ENCODE peak calls at places on chromosome 15, in eight cellular contexts. J, G, V, W, K, Q, O and R are unnamed samples.

GRCh38 chr15:38609097-38609738 is 44.6 kb upstream of the RASGRP1 start:
- DNase-seq in J (no peak), G (no peak), V (no peak), W (no peak), K (no peak), Q (no peak), O (no peak), R (no peak)

GRCh38 chr15:83209333-83209732 is 1.7 kb upstream of the HDGFL3 start:
- DNase-seq in J (no peak), G (no peak), V (no peak), W (no peak), K (no peak), Q (no peak), O (no peak), R (no peak)

GRCh38 chr15:99634576-99634975 is 68.8 kb downstream of the MEF2A start:
- DNase-seq in J (no peak), G (no peak), V (no peak), W (no peak), K (no peak), Q (no peak), O (no peak), R (no peak)

GRCh38 chr15:67202091-67202490 is 52.4 kb downstream of the AAGAB start:
- DNase-seq in J (no peak), G (no peak), V (no peak), W (no peak), K (no peak), Q (no peak), O (no peak), R (no peak)

GRCh38 chr15:78211189-78211921 is 23.0 kb downstream of the ACSBG1 start:
- DNase-seq in J (peak; percentile 32), G (no peak), V (no peak), W (no peak), K (no peak), Q (no peak), O (no peak), R (no peak)

GRCh38 chr15:68275165-68275746 is 2.3 kb upstream of the FEM1B start:
- DNase-seq in J (no peak), G (no peak), V (peak; percentile 25), W (no peak), K (no peak), Q (no peak), O (no peak), R (no peak)

GRCh38 chr15:74812533-74812932 is at the start of gene LMAN1L:
- DNase-seq in J (no peak), G (no peak), V (no peak), W (no peak), K (no peak), Q (no peak), O (no peak), R (no peak)

GRCh38 chr15:79849789-79850188 is 47.0 kb downstream of the MTHFS start:
- DNase-seq in J (no peak), G (no peak), V (peak; percentile 30), W (no peak), K (no peak), Q (no peak), O (peak; percentile 38), R (no peak)

GRCh38 chr15:100201376-100202280 is 140.1 kb downstream of the ADAMTS17 start:
- DNase-seq in J (peak; percentile 68), G (no peak), V (no peak), W (no peak), K (no peak), Q (no peak), O (no peak), R (no peak)

GRCh38 chr15:58678683-58679082 is 70.8 kb downstream of the ADAM10 start:
- DNase-seq in J (no peak), G (no peak), V (no peak), W (no peak), K (no peak), Q (no peak), O (no peak), R (no peak)

GRCh38 chr15:31848621-31849020 is 181.7 kb upstream of the CHRNA7 start:
- DNase-seq in J (no peak), G (no peak), V (no peak), W (no peak), K (no peak), Q (no peak), O (no peak), R (no peak)

GRCh38 chr15:76377217-76377616 is 40.6 kb downstream of the ISL2 start:
- DNase-seq in J (no peak), G (no peak), V (no peak), W (no peak), K (no peak), Q (no peak), O (no peak), R (no peak)

GRCh38 chr15:89668174-89668573 is 11.0 kb downstream of the PLIN1 start:
- DNase-seq in J (no peak), G (no peak), V (no peak), W (no peak), K (no peak), Q (no peak), O (no peak), R (no peak)

GRCh38 chr15:77617507-77618285 is 15.0 kb downstream of the LINGO1 start:
- DNase-seq in J (no peak), G (no peak), V (peak; percentile 76), W (no peak), K (no peak), Q (peak; percentile 21), O (no peak), R (no peak)

GRCh38 chr15:50148362-50148963 is 29.4 kb upstream of the ATP8B4 start:
- DNase-seq in J (no peak), G (peak; percentile 22), V (peak; percentile 45), W (peak; percentile 7), K (no peak), Q (no peak), O (peak; percentile 48), R (no peak)

GRCh38 chr15:74873756-74874424 is 725 bp upstream of the SCAMP2 start:
- DNase-seq in J (no peak), G (no peak), V (peak; percentile 35), W (no peak), K (no peak), Q (no peak), O (no peak), R (no peak)

GRCh38 chr15:56490461-56490860 is 25.5 kb upstream of the MNS1 start:
- DNase-seq in J (no peak), G (no peak), V (peak; percentile 22), W (no peak), K (no peak), Q (no peak), O (no peak), R (no peak)

GRCh38 chr15:76181705-76182107 is 121.9 kb downstream of the TMEM266 start:
- DNase-seq in J (no peak), G (no peak), V (no peak), W (no peak), K (no peak), Q (no peak), O (no peak), R (peak; percentile 83)

GRCh38 chr15:99476413-99477222 is 89.2 kb upstream of the MEF2A start:
- DNase-seq in J (no peak), G (peak; percentile 93), V (peak; percentile 46), W (no peak), K (peak; percentile 44), Q (no peak), O (no peak), R (peak; percentile 61)

GRCh38 chr15:57554063-57554820 is 37.5 kb upstream of the MYZAP start:
- DNase-seq in J (no peak), G (no peak), V (no peak), W (no peak), K (no peak), Q (no peak), O (no peak), R (no peak)

GRCh38 chr15:44426975-44427755 is at the start of gene CTDSPL2:
- DNase-seq in J (peak; percentile 98), G (peak; percentile 98), V (peak; percentile 94), W (peak; percentile 98), K (peak; percentile 98), Q (peak; percentile 98), O (peak; percentile 100), R (peak; percentile 93)

DNA sequence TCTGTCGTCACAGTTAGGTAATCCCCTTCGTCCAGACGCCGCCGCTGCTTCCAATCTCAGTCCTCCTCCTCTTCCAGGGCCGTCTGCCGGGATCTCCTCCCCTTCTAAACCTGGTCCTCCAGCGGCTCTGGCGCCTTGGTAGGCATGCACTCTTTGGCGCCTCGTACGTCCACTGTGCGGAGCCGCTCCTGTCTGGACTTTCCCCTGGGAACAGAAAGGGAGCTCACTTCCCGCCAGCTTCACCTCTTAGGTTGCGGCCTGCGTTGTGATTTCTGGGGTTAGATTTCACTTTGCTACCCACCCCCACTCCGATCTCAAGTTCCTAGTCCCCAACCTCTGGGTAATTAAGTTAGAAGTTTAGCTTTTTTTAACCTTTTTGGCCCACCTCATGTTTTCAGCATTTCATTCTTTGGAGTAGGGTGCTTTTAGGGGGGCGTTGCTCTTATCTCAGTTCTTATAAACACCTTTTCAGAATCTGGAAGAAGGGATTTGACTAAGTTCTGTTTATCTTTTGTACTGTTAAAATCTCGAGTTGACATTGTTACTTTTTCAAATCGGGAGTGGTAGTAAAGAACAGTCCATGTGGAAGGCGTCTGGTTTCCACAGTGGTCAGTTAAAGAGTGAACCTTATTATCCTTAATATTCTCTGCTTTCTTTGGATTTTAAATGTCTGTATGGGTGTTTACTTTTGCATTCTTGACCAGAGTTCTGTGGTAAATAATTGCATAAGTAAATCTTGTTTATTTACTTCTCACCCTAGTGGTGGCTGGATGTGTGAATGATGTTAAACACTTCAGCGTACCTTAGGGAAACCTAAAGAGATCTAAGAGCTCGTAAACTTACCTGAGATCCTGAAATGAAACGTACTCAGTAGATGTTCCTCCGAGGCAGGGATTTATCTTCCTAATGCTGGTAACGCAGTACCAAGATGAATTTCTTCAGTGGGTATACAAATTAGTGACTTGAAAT is 611 bp downstream of the CTDSPL2 start:
- DNase-seq in J (no peak), G (peak; percentile 8), V (peak; percentile 41), W (peak; percentile 15), K (no peak), Q (no peak), O (peak; percentile 77), R (no peak)
- TF ChIP-seq CTCF in J (peak; percentile 65), G (no peak), V (no peak), W (no peak), K (no peak), Q (no peak), O (no peak), R (no peak)

DNA sequence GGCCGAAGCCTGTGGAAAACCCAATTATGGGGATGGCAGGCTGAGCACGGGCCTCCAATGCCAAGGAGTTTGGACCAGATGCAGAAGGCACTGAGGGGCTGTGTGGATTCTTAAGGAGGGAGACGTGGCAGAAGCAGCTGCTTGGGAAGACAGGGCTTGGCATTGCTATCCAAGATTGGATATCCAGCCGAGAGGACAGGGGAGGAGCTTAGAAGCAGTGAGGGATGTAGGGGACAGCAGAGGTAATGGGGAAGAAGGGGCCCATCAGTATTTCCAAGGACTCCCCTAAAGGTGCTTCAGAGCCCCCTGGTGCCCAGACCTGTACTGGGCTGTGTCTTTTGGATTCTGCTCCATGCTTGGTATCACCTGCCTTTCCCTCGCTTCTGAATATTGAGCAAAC is 112.8 kb upstream of the TLE3 start:
- DNase-seq in J (no peak), G (no peak), V (no peak), W (no peak), K (no peak), Q (no peak), O (no peak), R (no peak)
- TF ChIP-seq CTCF in J (no peak), G (no peak), V (no peak), W (peak; percentile 26), K (no peak), Q (no peak), O (peak; percentile 5), R (peak; percentile 16)

GRCh38 chr15:84780492-84780891 is 32.1 kb downstream of the ZNF592 start:
- DNase-seq in J (no peak), G (no peak), V (no peak), W (no peak), K (no peak), Q (no peak), O (no peak), R (no peak)
- TF ChIP-seq CTCF in J (no peak), G (no peak), V (no peak), W (no peak), K (no peak), Q (no peak), O (no peak), R (no peak)

GRCh38 chr15:90932660-90932991 is 277 bp upstream of the HDDC3 start:
- DNase-seq in J (no peak), G (no peak), V (no peak), W (no peak), K (no peak), Q (no peak), O (no peak), R (no peak)
- TF ChIP-seq CTCF in J (peak; percentile 13), G (no peak), V (peak; percentile 1), W (no peak), K (no peak), Q (no peak), O (no peak), R (no peak)